ENCODE peak calls at places on chromosome 11, in four cellular contexts. O is H1, K is IMR-90, B is H9. P is an unnamed sample.

GRCh38 chr11:113778111-113778910 is 1.3 kb upstream of the CLDN25 start:
- DNase-seq in B (no peak), O (no peak), K (peak; percentile 38), P (no peak)

GRCh38 chr11:112421854-112422253 is 161.2 kb upstream of the PLET1 start:
- DNase-seq in O (peak; percentile 7), K (no peak), B (peak; percentile 38), P (peak; percentile 20)

GRCh38 chr11:64115751-64116522 is 50.0 kb downstream of the MACROD1 start:
- DNase-seq in O (no peak), B (no peak), K (no peak), P (no peak)

GRCh38 chr11:104764718-104765045 is 133.6 kb downstream of the CASP12 start:
- DNase-seq in O (no peak), B (no peak), K (peak; percentile 6), P (no peak)

GRCh38 chr11:35326266-35326879 is 93.0 kb downstream of the SLC1A2 start:
- DNase-seq in K (no peak), O (no peak), B (no peak), P (no peak)

GRCh38 chr11:129998107-129998506 is 4.5 kb downstream of the PRDM10 start:
- DNase-seq in K (no peak), O (no peak), B (no peak), P (no peak)

GRCh38 chr11:37946155-37946766 is 1348.2 kb upstream of the RAG2 start:
- DNase-seq in B (peak; percentile 59), O (peak; percentile 29), K (peak; percentile 27), P (peak; percentile 83)

GRCh38 chr11:120420572-120420971 is 84.4 kb downstream of the ARHGEF12 start:
- DNase-seq in B (no peak), K (no peak), O (no peak), P (no peak)

GRCh38 chr11:93000511-93001476 is 31.3 kb downstream of the MTNR1B start:
- DNase-seq in B (no peak), K (peak; percentile 95), O (no peak), P (no peak)

GRCh38 chr11:85821636-85822035 is 10.7 kb upstream of the SYTL2 start:
- DNase-seq in B (no peak), K (peak; percentile 56), O (no peak), P (no peak)

GRCh38 chr11:93741882-93742226 is 382 bp downstream of the C11orf54 start:
- DNase-seq in K (peak; percentile 68), O (no peak), B (no peak), P (peak; percentile 66)

GRCh38 chr11:92111291-92111690 is 113.3 kb upstream of the FAT3 start:
- DNase-seq in O (no peak), K (no peak), B (no peak), P (no peak)

GRCh38 chr11:12963789-12964536 is 45.2 kb upstream of the RASSF10 start:
- DNase-seq in O (peak; percentile 49), B (peak; percentile 83), K (peak; percentile 48), P (peak; percentile 80)

GRCh38 chr11:17445240-17445795 is 31.3 kb downstream of the ABCC8 start:
- DNase-seq in K (no peak), B (no peak), O (no peak), P (no peak)

GRCh38 chr11:17752144-17752543 is 17.6 kb downstream of the KCNC1 start:
- DNase-seq in B (no peak), O (no peak), K (no peak), P (no peak)

GRCh38 chr11:45354976-45355705 is 69.0 kb upstream of the SYT13 start:
- DNase-seq in B (peak; percentile 93), K (peak; percentile 41), O (no peak), P (peak; percentile 95)

GRCh38 chr11:19241260-19242183 is 777 bp upstream of the E2F8 start:
- DNase-seq in O (no peak), K (no peak), B (peak; percentile 71), P (peak; percentile 73)

GRCh38 chr11:74138572-74138971 is 32.2 kb downstream of the C2CD3 start:
- DNase-seq in B (no peak), O (no peak), K (peak; percentile 99), P (peak; percentile 83)

GRCh38 chr11:132064987-132065620 is 694.7 kb downstream of the NTM start:
- DNase-seq in O (no peak), B (no peak), K (peak; percentile 99), P (no peak)

GRCh38 chr11:108220721-108221346 is 1.6 kb downstream of the NPAT start:
- DNase-seq in B (no peak), O (no peak), K (no peak), P (peak; percentile 29)

GRCh38 chr11:116536416-116536815 is 236.4 kb downstream of the BUD13 start:
- DNase-seq in O (no peak), K (no peak), B (no peak), P (no peak)

GRCh38 chr11:129117595-129118350 is 74.4 kb downstream of the ARHGAP32 start:
- DNase-seq in O (no peak), B (no peak), K (peak; percentile 82), P (peak; percentile 75)

GRCh38 chr11:34232810-34233209 is 125.0 kb downstream of the ABTB2 start:
- DNase-seq in K (no peak), O (no peak), B (no peak), P (no peak)

GRCh38 chr11:34235591-34236071 is 122.2 kb downstream of the ABTB2 start:
- DNase-seq in K (no peak), O (no peak), B (no peak), P (peak; percentile 79)

GRCh38 chr11:34233215-34233614 is 124.6 kb downstream of the ABTB2 start:
- DNase-seq in K (no peak), B (no peak), O (no peak), P (no peak)

GRCh38 chr11:34235189-34235588 is 122.6 kb downstream of the ABTB2 start:
- DNase-seq in K (no peak), B (no peak), O (no peak), P (no peak)

GRCh38 chr11:34234086-34234740 is 123.6 kb downstream of the ABTB2 start:
- DNase-seq in O (peak; percentile 69), K (peak; percentile 78), B (peak; percentile 87), P (peak; percentile 96)
- H4K5ac ChIP-seq in O (no peak overlapping the region), K (no peak overlapping the region), B (no peak overlapping the region), P (no peak overlapping the region)

GRCh38 chr11:1694846-1695547 is 2.0 kb upstream of the KRTAP5-6 start:
- DNase-seq in B (no peak), K (no peak), O (no peak), P (no peak)

GRCh38 chr11:1694064-1694845 is 2.7 kb upstream of the KRTAP5-6 start:
- DNase-seq in O (peak; percentile 84), B (peak; percentile 90), K (peak; percentile 61), P (peak; percentile 84)

GRCh38 chr11:1693327-1694063 is 3.5 kb upstream of the KRTAP5-6 start:
- DNase-seq in O (peak; percentile 56), B (peak; percentile 86), K (peak; percentile 55), P (peak; percentile 78)

GRCh38 chr11:1696608-1697570 is at the start of gene KRTAP5-6:
- DNase-seq in B (no peak), O (no peak), K (no peak), P (no peak)

DNA sequence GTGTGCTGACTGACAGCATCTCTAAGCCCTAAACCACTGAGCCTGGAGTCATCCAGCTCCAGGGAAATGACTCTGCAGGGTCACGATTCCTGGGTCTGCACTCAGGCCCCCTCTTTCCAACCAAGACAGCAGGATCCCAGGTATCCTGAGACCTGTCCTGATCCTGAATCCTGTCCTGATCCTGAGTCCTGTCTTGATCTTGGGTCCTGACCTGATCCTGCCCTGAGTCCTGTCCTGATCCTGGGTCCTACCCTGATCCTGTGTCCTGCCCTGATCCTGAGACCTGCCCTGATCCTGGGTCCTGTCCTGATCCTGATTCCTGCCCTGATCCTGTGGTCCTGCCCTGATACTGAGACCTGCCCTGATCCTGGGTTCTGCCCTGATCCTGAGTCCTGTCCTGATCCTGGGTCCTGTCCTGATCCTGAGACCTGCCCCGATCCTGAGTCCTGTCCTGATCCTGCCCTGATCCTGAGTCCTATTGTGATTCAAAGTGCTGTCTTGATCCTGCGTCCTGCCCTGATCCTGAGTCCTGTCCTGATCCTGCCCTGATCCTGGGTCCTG is 1.4 kb upstream of the KRTAP5-6 start:
- DNase-seq in K (no peak), B (no peak), O (no peak), P (no peak)
- H3K27ac ChIP-seq in K (no peak overlapping the region), B (no peak overlapping the region), O (no peak overlapping the region), P (no peak overlapping the region)

DNA sequence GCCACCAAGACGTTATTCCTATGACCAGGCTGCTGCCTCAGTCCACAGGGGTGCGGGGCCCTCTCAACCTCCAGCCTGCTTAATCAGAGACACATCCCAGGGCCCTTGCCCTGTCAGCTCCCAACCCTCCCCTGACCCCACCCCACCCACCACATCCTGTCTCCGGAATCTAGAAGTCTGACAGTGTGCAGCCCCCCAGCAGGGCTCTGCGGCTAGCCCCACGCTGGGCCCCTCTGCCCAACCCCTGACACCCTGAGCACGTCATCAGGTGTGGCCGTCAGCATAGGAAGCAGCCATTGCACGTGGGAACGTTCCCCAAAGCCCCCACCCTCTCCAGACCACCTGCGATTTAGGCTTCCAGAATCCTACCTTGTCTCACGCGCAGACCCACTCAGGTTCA is 34.3 kb upstream of the IGSF9B start:
- DNase-seq in O (no peak), K (no peak), B (no peak), P (no peak)
- H4K5ac ChIP-seq in O (no peak overlapping the region), K (no peak overlapping the region), B (no peak overlapping the region), P (no peak overlapping the region)

GRCh38 chr11:14384338-14384737 is 25.4 kb upstream of the RRAS2 start:
- DNase-seq in O (no peak), B (no peak), K (peak; percentile 81), P (no peak)

GRCh38 chr11:14380125-14380936 is 21.3 kb upstream of the RRAS2 start:
- DNase-seq in O (no peak), B (no peak), K (no peak), P (no peak)

GRCh38 chr11:14378171-14378570 is 19.2 kb upstream of the RRAS2 start:
- DNase-seq in O (no peak), B (no peak), K (no peak), P (no peak)

GRCh38 chr11:14381968-14382367 is 23.0 kb upstream of the RRAS2 start:
- DNase-seq in B (no peak), K (no peak), O (no peak), P (no peak)

DNA sequence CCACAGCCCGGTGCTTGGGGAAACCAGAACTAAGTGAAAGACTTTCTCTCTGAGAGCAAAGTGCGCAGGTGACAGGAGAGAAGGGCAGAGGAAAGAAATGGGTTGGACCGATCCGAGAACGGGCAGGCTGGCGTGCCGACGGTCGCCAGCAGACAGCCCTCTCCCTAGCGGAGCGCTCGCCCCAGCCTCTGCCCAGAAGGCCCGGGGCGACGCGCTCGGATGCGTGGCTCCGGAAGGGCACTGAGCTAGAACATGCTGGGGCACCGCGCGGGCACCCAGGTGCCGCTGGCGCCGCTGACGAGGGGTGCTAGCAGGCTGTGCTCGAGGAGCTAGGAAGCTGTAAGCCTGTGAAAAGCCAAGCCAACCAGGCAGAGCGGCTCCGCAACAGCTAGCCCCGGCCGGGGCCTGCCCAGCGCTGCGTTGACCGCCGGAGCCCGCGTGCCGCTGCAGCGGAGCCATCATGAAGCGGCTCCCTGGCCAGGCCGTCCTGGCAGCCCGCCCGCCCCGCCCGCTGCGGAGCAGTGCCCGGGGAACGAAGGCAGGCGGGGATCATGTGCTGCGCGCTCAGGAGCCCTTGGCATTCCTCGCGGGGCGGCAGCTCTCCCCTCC is 22.1 kb upstream of the RRAS2 start:
- DNase-seq in K (peak; percentile 36), O (no peak), B (peak; percentile 67), P (peak; percentile 57)
- H3K27ac ChIP-seq in K (peak overlapping the region; percentile 21), O (no peak overlapping the region), B (no peak overlapping the region), P (no peak overlapping the region)

GRCh38 chr11:46435679-46436078 is 44.1 kb upstream of the CHRM4 start:
- DNase-seq in O (no peak), B (no peak), K (no peak), P (no peak)
- H4K5ac ChIP-seq in O (no peak overlapping the region), B (no peak overlapping the region), K (no peak overlapping the region), P (no peak overlapping the region)

P was measured in mesendoderm.